ENCODE peak calls at places on chromosomes 3 and 15, in four cellular contexts. T is HL-60, E is GM12878, Y is K562. R is an unnamed sample.
A peak's percentile ranks its signal among the peaks of the same experiment; 100 is the strongest.

GRCh38 chr3:135503429-135504083 is 462.0 kb upstream of the PPP2R3A start:
- DNase-seq in T (peak; percentile 58), E (peak; percentile 13), Y (peak; percentile 41), R (peak; percentile 30)

GRCh38 chr3:10182950-10183349 is 18.2 kb downstream of the IRAK2 start:
- DNase-seq in T (no peak), E (no peak), Y (no peak), R (no peak)

GRCh38 chr3:127970966-127971592 is 56.0 kb downstream of the KBTBD12 start:
- DNase-seq in T (peak; percentile 47), E (peak; percentile 26), Y (no peak), R (no peak)

GRCh38 chr15:43225201-43225949 is 4.6 kb upstream of the EPB42 start:
- DNase-seq in T (peak; percentile 81), E (peak; percentile 45), Y (no peak), R (peak; percentile 63)

GRCh38 chr3:149658444-149659172 is 783 bp upstream of the WWTR1 start:
- DNase-seq in T (no peak), E (no peak), Y (no peak), R (no peak)

GRCh38 chr15:96336045-96336642 is 5.6 kb downstream of the NR2F2 start:
- DNase-seq in T (no peak), E (no peak), Y (no peak), R (no peak)

GRCh38 chr15:64938192-64938591 is 26.5 kb downstream of the ANKDD1A start:
- DNase-seq in T (no peak), E (no peak), Y (no peak), R (no peak)

GRCh38 chr3:173584834-173585831 is 187.6 kb downstream of the NLGN1 start:
- DNase-seq in T (no peak), E (no peak), Y (no peak), R (no peak)

GRCh38 chr15:72229076-72229946 is 1.7 kb downstream of the PKM start:
- DNase-seq in T (peak; percentile 8), E (no peak), Y (no peak), R (no peak)

GRCh38 chr3:154956815-154957214 is 123.3 kb upstream of the MME start:
- DNase-seq in T (no peak), E (no peak), Y (no peak), R (no peak)

GRCh38 chr15:41926184-41927056 is 32.6 kb upstream of the SPTBN5 start:
- DNase-seq in T (no peak), E (no peak), Y (no peak), R (no peak)

GRCh38 chr15:48671381-48672022 is 26.0 kb upstream of the FBN1 start:
- DNase-seq in T (no peak), E (no peak), Y (peak; percentile 14), R (no peak)

GRCh38 chr3:18648163-18648562 is 223.0 kb upstream of the SATB1 start:
- DNase-seq in T (no peak), E (no peak), Y (no peak), R (no peak)

GRCh38 chr3:189404036-189404435 is 227.2 kb upstream of the TP63 start:
- DNase-seq in T (no peak), E (no peak), Y (no peak), R (no peak)
- TF ChIP-seq SPI1 in T (no peak), E (no peak), Y (no peak), R (no peak)

DNA sequence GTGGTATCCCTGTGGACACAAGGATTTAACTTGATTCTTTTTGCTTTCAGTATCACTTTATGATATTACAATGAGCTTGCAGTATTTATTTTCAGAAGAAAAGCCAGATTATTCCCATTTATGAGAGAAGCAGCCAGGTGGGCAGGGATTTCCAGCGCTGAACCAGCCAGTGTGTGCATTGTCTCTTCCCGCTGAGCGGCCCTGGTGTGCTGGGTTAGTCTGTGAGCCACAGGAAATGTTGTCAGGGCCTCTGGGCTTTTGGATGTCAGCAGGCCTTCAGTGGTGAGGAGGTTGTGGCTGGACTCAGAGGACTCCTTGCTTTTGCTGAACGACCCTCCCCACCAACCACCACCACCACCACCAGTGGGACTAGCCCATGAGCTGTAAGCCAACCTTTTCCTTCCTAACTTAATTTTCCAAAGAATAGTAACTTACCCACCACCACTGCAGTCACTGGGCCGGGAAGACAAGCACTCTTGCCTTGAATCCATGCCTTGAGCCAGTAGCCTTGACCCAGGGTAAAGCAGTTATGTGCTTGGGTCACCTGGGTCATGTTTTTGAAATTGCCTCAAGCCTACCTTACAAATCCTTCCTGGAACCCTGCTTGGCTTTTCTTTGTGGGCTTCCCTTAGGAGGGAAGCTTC is 33.1 kb downstream of the FLNB start:
- DNase-seq in T (no peak), E (no peak), Y (no peak), R (no peak)
- TF ChIP-seq SPI1 in T (no peak), E (no peak), Y (no peak), R (no peak)

GRCh38 chr3:129690963-129691362 is 84.5 kb upstream of the PLXND1 start:
- DNase-seq in T (no peak), E (no peak), Y (no peak), R (no peak)

GRCh38 chr3:129697229-129697970 is 90.9 kb upstream of the PLXND1 start:
- DNase-seq in T (no peak), E (no peak), Y (no peak), R (no peak)

GRCh38 chr3:129695203-129695602 is 88.7 kb upstream of the PLXND1 start:
- DNase-seq in T (no peak), E (no peak), Y (no peak), R (no peak)

GRCh38 chr3:129692743-129693142 is 86.3 kb upstream of the PLXND1 start:
- DNase-seq in T (no peak), E (no peak), Y (no peak), R (no peak)

GRCh38 chr3:129694228-129694627 is 87.8 kb upstream of the PLXND1 start:
- DNase-seq in T (no peak), E (no peak), Y (no peak), R (no peak)
- TF ChIP-seq SPI1 in T (no peak), E (no peak), Y (no peak), R (no peak)

GRCh38 chr3:41209646-41210045 is 10.3 kb downstream of the CTNNB1 start:
- DNase-seq in T (no peak), E (no peak), Y (no peak), R (no peak)

GRCh38 chr3:41205591-41205990 is 6.3 kb downstream of the CTNNB1 start:
- DNase-seq in T (no peak), E (no peak), Y (no peak), R (no peak)

GRCh38 chr3:41207355-41207754 is 8.1 kb downstream of the CTNNB1 start:
- DNase-seq in T (peak; percentile 47), E (no peak), Y (no peak), R (no peak)

GRCh38 chr3:41210966-41211365 is 11.7 kb downstream of the CTNNB1 start:
- DNase-seq in T (no peak), E (no peak), Y (no peak), R (no peak)

GRCh38 chr3:41208507-41208906 is 9.2 kb downstream of the CTNNB1 start:
- DNase-seq in T (no peak), E (no peak), Y (no peak), R (no peak)
- TF ChIP-seq SPI1 in T (no peak), E (no peak), Y (no peak), R (no peak)

DNA sequence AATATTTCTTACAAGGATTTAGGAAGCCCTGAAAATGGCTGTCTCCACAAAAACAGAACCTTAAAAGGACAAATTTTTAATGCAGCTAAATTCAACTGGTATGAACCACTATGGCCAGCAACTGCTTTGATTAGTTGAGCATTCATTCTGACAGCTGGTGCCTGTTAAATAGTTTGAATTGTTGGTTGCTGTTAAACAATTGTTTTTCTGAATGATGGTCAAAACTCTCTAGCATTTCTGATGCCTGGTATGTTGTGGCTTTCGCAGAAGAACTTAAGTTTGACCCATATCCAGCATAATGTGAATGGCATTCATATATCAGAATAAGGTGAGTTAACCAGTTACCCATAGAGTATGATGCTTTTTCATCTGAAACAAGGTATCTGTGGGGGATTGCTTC is 138.4 kb downstream of the MEIS2 start:
- DNase-seq in T (no peak), E (no peak), Y (no peak), R (no peak)
- TF ChIP-seq SPI1 in T (no peak), E (no peak), Y (no peak), R (no peak)

DNA sequence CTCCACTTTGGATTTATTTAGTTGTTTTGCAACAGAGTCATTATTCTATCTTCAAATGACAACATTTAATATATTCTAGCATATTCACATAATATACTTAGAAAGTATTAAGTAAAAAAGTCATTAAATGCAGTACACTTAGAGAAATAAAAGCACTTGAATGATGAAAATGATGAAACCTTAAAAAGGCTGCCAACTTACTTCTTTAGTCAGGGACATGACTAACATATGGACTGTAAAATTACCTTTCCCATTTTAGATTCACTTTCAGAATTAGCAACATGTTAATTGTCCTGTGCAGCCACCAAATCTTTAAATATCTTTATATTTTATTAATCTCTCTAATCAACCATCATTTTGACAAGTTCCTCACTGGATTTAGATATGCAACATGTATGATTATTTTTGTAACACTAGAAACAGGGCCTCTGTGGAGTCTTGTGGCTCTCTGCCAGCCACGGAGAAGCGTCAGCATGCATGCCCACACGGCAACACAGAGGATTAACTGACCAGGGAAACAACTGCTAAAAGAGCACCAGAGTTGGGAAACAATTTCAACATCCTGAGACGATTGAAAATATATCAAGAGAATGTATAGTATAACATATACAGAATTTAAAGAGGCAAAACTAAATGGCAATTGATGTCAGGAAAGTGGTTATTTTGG is 95.7 kb downstream of the ANO10 start:
- DNase-seq in T (no peak), E (no peak), Y (no peak), R (no peak)
- TF ChIP-seq SPI1 in T (no peak), E (no peak), Y (no peak), R (no peak)

GRCh38 chr3:58640700-58641372 is 25.7 kb downstream of the FAM3D start:
- DNase-seq in T (peak; percentile 49), E (no peak), Y (peak; percentile 82), R (peak; percentile 72)

GRCh38 chr3:58637509-58637908 is 29.1 kb downstream of the FAM3D start:
- DNase-seq in T (no peak), E (no peak), Y (no peak), R (no peak)

GRCh38 chr3:58639842-58640241 is 26.7 kb downstream of the FAM3D start:
- DNase-seq in T (no peak), E (no peak), Y (no peak), R (no peak)

GRCh38 chr3:58638586-58638985 is 28.0 kb downstream of the FAM3D start:
- DNase-seq in T (no peak), E (no peak), Y (no peak), R (no peak)

DNA sequence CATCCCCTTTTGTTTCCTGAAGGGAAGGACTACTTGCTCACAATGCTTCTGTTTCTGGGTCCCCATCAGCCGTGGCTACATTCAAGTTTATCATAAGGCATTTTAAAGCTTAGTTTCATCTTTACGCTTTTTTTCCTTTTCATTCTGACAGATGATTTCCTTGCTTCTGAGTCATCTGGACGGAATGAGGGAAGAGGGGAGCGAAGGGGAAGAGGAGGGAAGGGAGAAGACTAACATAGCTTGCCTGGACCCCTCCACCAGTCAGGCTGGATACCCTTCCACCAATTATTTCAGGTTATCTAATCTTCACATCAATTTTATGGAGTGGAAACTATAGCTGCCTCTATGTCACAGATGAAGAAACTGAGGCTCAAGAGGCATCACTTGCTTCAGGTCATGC is 27.6 kb downstream of the FAM3D start:
- DNase-seq in T (no peak), E (no peak), Y (no peak), R (no peak)
- TF ChIP-seq SPI1 in T (no peak), E (no peak), Y (no peak), R (no peak)

DNA sequence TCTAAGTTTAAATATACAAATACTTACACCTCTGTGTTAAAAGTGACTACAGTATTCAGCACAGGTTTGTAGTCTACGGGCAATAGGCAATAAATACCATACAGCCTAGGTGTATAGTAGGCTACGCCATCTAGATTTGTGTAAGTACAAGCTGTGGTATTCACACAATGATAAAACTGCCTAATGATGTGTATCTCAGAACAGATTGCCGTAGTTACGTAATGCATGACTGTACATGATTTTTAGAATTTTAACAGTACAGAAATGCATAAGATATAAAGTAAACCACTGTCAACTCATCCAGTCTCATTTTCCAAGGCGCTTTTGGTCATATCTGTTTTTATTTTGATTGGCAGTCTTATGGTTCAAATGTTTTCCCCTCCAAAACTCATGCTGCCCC is 365.7 kb downstream of the CTNNB1 start:
- DNase-seq in T (no peak), E (no peak), Y (no peak), R (no peak)
- TF ChIP-seq SPI1 in T (no peak), E (no peak), Y (no peak), R (no peak)

R was measured in GM12891.